ENCODE peak calls at places on chromosomes 1 and 21, in five cellular contexts. S is mesenteric fat pad, X is uterus, I is right lobe of liver, O is sciatic nerve. A is an unnamed sample.

GRCh38 chr21:41768371-41769042 is 1.7 kb upstream of the RIPK4 start:
- DNase-seq in S (no peak), O (peak), X (no peak), I (peak), A (no peak)

GRCh38 chr1:97209381-97209780 is 487.8 kb downstream of the PTBP2 start:
- DNase-seq in X (no peak), I (no peak), O (no peak), S (no peak), A (no peak)

GRCh38 chr21:46504681-46505080 is 46.0 kb downstream of the DIP2A start:
- DNase-seq in S (no peak), X (no peak), I (no peak), O (no peak), A (no peak)

GRCh38 chr21:38171723-38172344 is 85.0 kb upstream of the KCNJ15 start:
- DNase-seq in X (no peak), O (no peak), S (no peak), I (no peak), A (no peak)

GRCh38 chr1:203655656-203656055 is 29.0 kb downstream of the ATP2B4 start:
- DNase-seq in S (no peak), I (no peak), X (no peak), O (no peak), A (no peak)

GRCh38 chr1:154493276-154493675 is 8.7 kb upstream of the TDRD10 start:
- DNase-seq in I (peak), O (no peak), S (no peak), X (peak), A (no peak)

GRCh38 chr1:12009318-12010001 is 9.8 kb upstream of the MIIP start:
- DNase-seq in I (no peak), O (no peak), X (no peak), S (no peak), A (no peak)

GRCh38 chr1:229699613-229700242 is 73.7 kb downstream of the URB2 start:
- DNase-seq in O (no peak), S (no peak), I (no peak), X (no peak), A (no peak)

GRCh38 chr1:19432943-19433609 is 52.3 kb downstream of the CAPZB start:
- DNase-seq in I (no peak), S (no peak), X (peak), O (no peak), A (no peak)

GRCh38 chr1:83901547-83902155 is 97.3 kb downstream of the TTLL7 start:
- DNase-seq in X (no peak), O (no peak), S (no peak), I (peak), A (no peak)

GRCh38 chr1:212396638-212397037 is 18.0 kb downstream of the PACC1 start:
- DNase-seq in O (no peak), S (no peak), X (no peak), I (no peak), A (no peak)

GRCh38 chr1:24027838-24028468 is 47.8 kb upstream of the SRSF10 start:
- DNase-seq in I (no peak), X (no peak), O (no peak), S (no peak), A (no peak)

GRCh38 chr1:233912909-233913308 is 8.4 kb downstream of the SLC35F3 start:
- DNase-seq in S (no peak), I (no peak), X (no peak), O (no peak), A (no peak)

GRCh38 chr1:246773213-246773641 is 49.0 kb downstream of the SCCPDH start:
- DNase-seq in S (no peak), X (no peak), O (no peak), I (no peak), A (no peak)

GRCh38 chr1:9004031-9004730 is 22.0 kb downstream of the SLC2A7 start:
- DNase-seq in I (no peak), O (no peak), S (no peak), X (no peak), A (no peak)

GRCh38 chr1:31761883-31762282 is 2.3 kb downstream of the ADGRB2 start:
- DNase-seq in X (no peak), O (no peak), I (no peak), S (no peak), A (no peak)

GRCh38 chr1:162292422-162292849 is 84.2 kb downstream of the SPATA46 start:
- DNase-seq in I (no peak), S (no peak), O (no peak), X (no peak), A (no peak)

GRCh38 chr1:107691542-107691941 is 273.4 kb downstream of the VAV3 start:
- DNase-seq in I (no peak), X (no peak), S (no peak), O (no peak), A (no peak)

GRCh38 chr1:95238304-95238703 is 4.3 kb downstream of the RWDD3 start:
- DNase-seq in I (no peak), O (no peak), S (no peak), X (no peak), A (no peak)

GRCh38 chr1:236904874-236905741 is 99.1 kb downstream of the MT1HL1 start:
- DNase-seq in I (no peak), S (no peak), X (no peak), O (no peak), A (no peak)

GRCh38 chr1:182113879-182114626 is 52.5 kb upstream of the ZNF648 start:
- DNase-seq in I (no peak), X (peak), O (no peak), S (no peak), A (no peak)

GRCh38 chr1:42422672-42423236 is 33.1 kb downstream of the ZMYND12 start:
- DNase-seq in X (no peak), I (no peak), O (no peak), S (no peak), A (no peak)

GRCh38 chr1:36323636-36324321 is at the start of gene EVA1B:
- DNase-seq in S (no peak), I (peak), O (peak), X (peak), A (peak)

GRCh38 chr1:11935040-11935378 is 492 bp downstream of the PLOD1 start:
- DNase-seq in S (no peak), O (no peak), X (no peak), I (no peak), A (no peak)

GRCh38 chr1:53693361-53693760 is 45.6 kb downstream of the GLIS1 start:
- DNase-seq in O (no peak), I (no peak), X (no peak), S (no peak), A (no peak)

GRCh38 chr1:217188280-217189235 is 442.3 kb downstream of the GPATCH2 start:
- DNase-seq in X (no peak), O (no peak), S (no peak), I (no peak), A (peak)

GRCh38 chr1:25990702-25991395 is 7.0 kb downstream of the PAFAH2 start:
- DNase-seq in S (peak), I (no peak), O (no peak), X (no peak), A (no peak)

GRCh38 chr21:41360072-41360821 is 1.6 kb upstream of the MX2 start:
- DNase-seq in S (peak), X (peak), I (no peak), O (peak), A (no peak)

GRCh38 chr1:40032240-40032891 is 8.2 kb upstream of the CAP1 start:
- DNase-seq in I (no peak), X (peak), S (no peak), O (peak), A (peak)

GRCh38 chr1:41444246-41444645 is 40.2 kb downstream of the EDN2 start:
- DNase-seq in X (no peak), S (no peak), O (no peak), I (no peak), A (no peak)

GRCh38 chr1:34163792-34164509 is 1.1 kb downstream of the CSMD2 start:
- DNase-seq in I (no peak), O (no peak), S (no peak), X (no peak), A (no peak)

GRCh38 chr1:34681481-34682451 is 73.1 kb upstream of the GJB5 start:
- DNase-seq in I (no peak), S (no peak), O (no peak), X (no peak), A (peak)

GRCh38 chr1:10195570-10195969 is 14.8 kb upstream of the KIF1B start:
- DNase-seq in O (no peak), S (peak), X (peak), I (no peak), A (no peak)

A was measured in HAP-1.